ENCODE peak calls at places on chromosomes 1 and 21, in five cellular contexts. W is HTR-8/SVneo, A is LoVo, I is T-helper 17 cell, V is fibroblast of the aortic adventitia. Q is an unnamed sample.

GRCh38 chr1:113091988-113092602 is 19.1 kb downstream of the LRIG2 start:
- DNase-seq in W (no peak), A (no peak), I (no peak), V (no peak), Q (no peak)

GRCh38 chr21:28072601-28073000 is 920.1 kb downstream of the LTN1 start:
- DNase-seq in W (no peak), A (no peak), I (no peak), V (no peak), Q (no peak)

GRCh38 chr1:231807498-231807897 is 180.9 kb downstream of the DISC1 start:
- DNase-seq in W (no peak), A (no peak), I (no peak), V (peak), Q (no peak)

GRCh38 chr21:37751268-37751975 is 164.8 kb downstream of the KCNJ6 start:
- DNase-seq in W (no peak), A (no peak), I (no peak), V (peak), Q (no peak)

GRCh38 chr1:6614019-6614952 is 755 bp downstream of the PHF13 start:
- DNase-seq in W (peak), A (no peak), I (peak), V (no peak), Q (peak)

GRCh38 chr21:42658320-42659105 is 5.1 kb downstream of the PDE9A start:
- DNase-seq in W (no peak), A (no peak), I (no peak), V (no peak), Q (no peak)

GRCh38 chr1:14189381-14189780 is 409.1 kb upstream of the KAZN start:
- DNase-seq in W (no peak), A (no peak), I (no peak), V (no peak), Q (no peak)

GRCh38 chr1:225406976-225407725 is 20.7 kb downstream of the LBR start:
- DNase-seq in W (no peak), A (no peak), I (no peak), V (no peak), Q (no peak)

GRCh38 chr1:168287237-168287664 is 6.6 kb downstream of the TBX19 start:
- DNase-seq in W (peak), A (no peak), I (no peak), V (peak), Q (no peak)

GRCh38 chr1:120178799-120179419 is 2.6 kb upstream of the SEC22B start:
- DNase-seq in W (no peak), A (no peak), I (no peak), V (peak), Q (peak)

GRCh38 chr21:44987886-44988606 is 48.2 kb downstream of the SLX9 start:
- DNase-seq in W (no peak), A (no peak), I (no peak), V (no peak), Q (no peak)

GRCh38 chr21:33019885-33020557 is 5.7 kb upstream of the OLIG2 start:
- DNase-seq in W (no peak), A (no peak), I (no peak), V (no peak), Q (peak)

GRCh38 chr21:45927851-45928850 is 53.4 kb upstream of the COL6A1 start:
- DNase-seq in W (no peak), A (no peak), I (no peak), V (no peak), Q (no peak)

GRCh38 chr1:2948751-2949680 is 72.3 kb upstream of the ACTRT2 start:
- DNase-seq in W (no peak), A (no peak), I (peak), V (no peak), Q (no peak)

GRCh38 chr1:201527879-201528278 is 11.0 kb upstream of the NAV1 start:
- DNase-seq in W (no peak), A (no peak), I (no peak), V (no peak), Q (no peak)

GRCh38 chr21:33703750-33704606 is 61.7 kb downstream of the ITSN1 start:
- DNase-seq in W (no peak), A (no peak), I (no peak), V (no peak), Q (no peak)

GRCh38 chr21:44647222-44647552 is 973 bp downstream of the KRTAP10-11 start:
- DNase-seq in W (no peak), A (no peak), I (no peak), V (no peak), Q (peak)

GRCh38 chr1:37739222-37739621 is 25.7 kb downstream of the EPHA10 start:
- DNase-seq in W (no peak), A (peak), I (no peak), V (no peak), Q (no peak)

GRCh38 chr1:235468970-235469369 is 35.3 kb downstream of the B3GALNT2 start:
- DNase-seq in W (peak), A (peak), I (no peak), V (peak), Q (no peak)

GRCh38 chr21:45040739-45041138 is 33.6 kb upstream of the ADARB1 start:
- DNase-seq in W (no peak), A (no peak), I (no peak), V (no peak), Q (no peak)

GRCh38 chr1:84763912-84764675 is 73.8 kb upstream of the SSX2IP start:
- DNase-seq in W (no peak), A (no peak), I (no peak), V (no peak), Q (peak)

GRCh38 chr1:17403081-17403480 is 31.1 kb downstream of the PADI6 start:
- DNase-seq in W (no peak), A (no peak), I (no peak), V (no peak), Q (no peak)

GRCh38 chr1:52603680-52604501 is 1.7 kb downstream of the GPX7 start:
- DNase-seq in W (no peak), A (no peak), I (no peak), V (no peak), Q (no peak)

GRCh38 chr21:36237441-36237840 is 80.8 kb downstream of the DOP1B start:
- DNase-seq in W (no peak), A (no peak), I (no peak), V (no peak), Q (no peak)

GRCh38 chr1:40948741-40949528 is 30.6 kb upstream of the CTPS1 start:
- DNase-seq in W (peak), A (peak), I (no peak), V (peak), Q (peak)

GRCh38 chr1:51303315-51303714 is 27.0 kb downstream of the TTC39A start:
- DNase-seq in W (no peak), A (no peak), I (no peak), V (no peak), Q (no peak)

GRCh38 chr1:244104309-244105060 is 53.4 kb downstream of the ZBTB18 start:
- DNase-seq in W (peak), A (peak), I (no peak), V (peak), Q (no peak)

GRCh38 chr1:244970236-244970652 is 105.9 kb upstream of the HNRNPU start:
- DNase-seq in W (peak), A (peak), I (no peak), V (peak), Q (peak)

GRCh38 chr1:180228648-180229482 is 1.2 kb upstream of the LHX4 start:
- DNase-seq in W (no peak), A (no peak), I (no peak), V (no peak), Q (peak)

GRCh38 chr1:24927886-24928630 is 2.0 kb downstream of the RUNX3 start:
- DNase-seq in W (no peak), A (no peak), I (no peak), V (peak), Q (peak)

GRCh38 chr1:203649551-203650011 is 22.9 kb downstream of the ATP2B4 start:
- DNase-seq in W (no peak), A (no peak), I (peak), V (no peak), Q (no peak)

Q was measured in neural progenitor cell.